ENCODE peak calls at places on chromosomes 4 and X, in six cellular contexts. C is upper lobe of left lung, Q is HCT116, N is fibroblast of mammary gland, B is transverse colon, R is AG04450. L is an unnamed sample.

GRCh38 chrX:118497180-118497814 is 1.7 kb downstream of the DOCK11 start:
- DNase-seq in C (no peak), Q (no peak), N (no peak), B (no peak), R (no peak), L (no peak)

GRCh38 chr4:41106694-41107419 is 107.5 kb downstream of the APBB2 start:
- DNase-seq in C (no peak), Q (no peak), N (no peak), B (no peak), R (no peak), L (no peak)

GRCh38 chrX:2751291-2751690 is 549 bp upstream of the XG start:
- DNase-seq in C (no peak), Q (no peak), N (peak; percentile 49), B (no peak), R (no peak), L (no peak)

GRCh38 chr4:158020175-158020574 is 152.7 kb downstream of the GASK1B start:
- DNase-seq in C (no peak), Q (peak; percentile 18), N (peak; percentile 95), B (peak; percentile 18), R (peak; percentile 86), L (no peak)

GRCh38 chrX:17585006-17585405 is 152.3 kb upstream of the SCML1 start:
- DNase-seq in C (no peak), Q (no peak), N (no peak), B (no peak), R (no peak), L (no peak)

GRCh38 chr4:177222776-177223175 is 86.9 kb upstream of the NEIL3 start:
- DNase-seq in C (no peak), Q (no peak), N (no peak), B (no peak), R (no peak), L (no peak)

GRCh38 chr4:67750691-67751090 is 3.5 kb downstream of the GNRHR start:
- DNase-seq in C (no peak), Q (no peak), N (no peak), B (no peak), R (no peak), L (no peak)

GRCh38 chr4:47690611-47691010 is 147.3 kb downstream of the CORIN start:
- DNase-seq in C (no peak), Q (no peak), N (no peak), B (no peak), R (no peak), L (no peak)

GRCh38 chrX:118199997-118200396 is 83.4 kb upstream of the KLHL13 start:
- DNase-seq in C (no peak), Q (no peak), N (no peak), B (no peak), R (no peak), L (no peak)

GRCh38 chrX:111071542-111072277 is 24.3 kb upstream of the PAK3 start:
- DNase-seq in C (no peak), Q (no peak), N (no peak), B (no peak), R (no peak), L (no peak)

GRCh38 chr4:47215759-47216158 is 184.4 kb downstream of the GABRB1 start:
- DNase-seq in C (no peak), Q (no peak), N (peak; percentile 11), B (no peak), R (no peak), L (no peak)

GRCh38 chrX:136204571-136204970 is 46.6 kb downstream of the MAP7D3 start:
- DNase-seq in C (no peak), Q (no peak), N (peak; percentile 86), B (peak; percentile 62), R (no peak), L (no peak)

GRCh38 chrX:119757646-119757978 is 776 bp upstream of the SOWAHD start:
- DNase-seq in C (no peak), Q (no peak), N (no peak), B (no peak), R (no peak), L (no peak)

GRCh38 chr4:126738527-126738923 is 894.2 kb upstream of the INTU start:
- DNase-seq in C (no peak), Q (no peak), N (no peak), B (no peak), R (no peak), L (no peak)

GRCh38 chrX:42565739-42566138 is 212.2 kb downstream of the PPP1R2C start:
- DNase-seq in C (no peak), Q (no peak), N (no peak), B (no peak), R (no peak), L (no peak)

GRCh38 chrX:65697915-65698796 is 30.7 kb downstream of the MSN start:
- DNase-seq in C (no peak), Q (no peak), N (no peak), B (peak; percentile 66), R (no peak), L (peak; percentile 28)

GRCh38 chrX:34381241-34381640 is 249.1 kb upstream of the FAM47A start:
- DNase-seq in C (no peak), Q (no peak), N (peak; percentile 31), B (no peak), R (no peak), L (no peak)

GRCh38 chr4:54526560-54526959 is 131.2 kb upstream of the KIT start:
- DNase-seq in C (no peak), Q (no peak), N (no peak), B (no peak), R (no peak), L (no peak)

GRCh38 chrX:74523870-74524735 is 90.3 kb downstream of the RLIM start:
- DNase-seq in C (no peak), Q (peak; percentile 13), N (peak; percentile 30), B (no peak), R (no peak), L (no peak)

GRCh38 chr4:187612211-187612780 is 383.3 kb upstream of the ZFP42 start:
- DNase-seq in C (no peak), Q (no peak), N (peak; percentile 49), B (no peak), R (no peak), L (no peak)

GRCh38 chr4:35300996-35301774 is 943.1 kb downstream of the ARAP2 start:
- DNase-seq in C (no peak), Q (no peak), N (no peak), B (no peak), R (no peak), L (no peak)

GRCh38 chr4:45294464-45294863 is 568.1 kb upstream of the GNPDA2 start:
- DNase-seq in C (no peak), Q (no peak), N (no peak), B (no peak), R (no peak), L (no peak)

GRCh38 chrX:151393514-151393913 is 3.5 kb upstream of the VMA21 start:
- DNase-seq in C (no peak), Q (no peak), N (no peak), B (no peak), R (no peak), L (no peak)

GRCh38 chr4:5474756-5475155 is 233.6 kb downstream of the EVC2 start:
- DNase-seq in C (no peak), Q (no peak), N (no peak), B (no peak), R (peak; percentile 11), L (no peak)

GRCh38 chr4:151227731-151228130 is 49.2 kb upstream of the PRSS48 start:
- DNase-seq in C (no peak), Q (no peak), N (peak; percentile 93), B (peak; percentile 18), R (peak; percentile 18), L (no peak)

GRCh38 chrX:18985186-18985435 is 1.2 kb upstream of the PHKA2 start:
- DNase-seq in C (no peak), Q (no peak), N (no peak), B (no peak), R (no peak), L (no peak)

GRCh38 chr4:111775908-111776307 is 369.3 kb upstream of the FAM241A start:
- DNase-seq in C (no peak), Q (no peak), N (peak; percentile 35), B (no peak), R (no peak), L (no peak)

GRCh38 chr4:111780965-111781364 is 364.3 kb upstream of the FAM241A start:
- DNase-seq in C (no peak), Q (no peak), N (no peak), B (no peak), R (no peak), L (no peak)

GRCh38 chr4:111776546-111776945 is 368.7 kb upstream of the FAM241A start:
- DNase-seq in C (no peak), Q (no peak), N (peak; percentile 35), B (no peak), R (no peak), L (no peak)

GRCh38 chr4:111781611-111782010 is 363.6 kb upstream of the FAM241A start:
- DNase-seq in C (no peak), Q (peak; percentile 64), N (no peak), B (no peak), R (no peak), L (no peak)

DNA sequence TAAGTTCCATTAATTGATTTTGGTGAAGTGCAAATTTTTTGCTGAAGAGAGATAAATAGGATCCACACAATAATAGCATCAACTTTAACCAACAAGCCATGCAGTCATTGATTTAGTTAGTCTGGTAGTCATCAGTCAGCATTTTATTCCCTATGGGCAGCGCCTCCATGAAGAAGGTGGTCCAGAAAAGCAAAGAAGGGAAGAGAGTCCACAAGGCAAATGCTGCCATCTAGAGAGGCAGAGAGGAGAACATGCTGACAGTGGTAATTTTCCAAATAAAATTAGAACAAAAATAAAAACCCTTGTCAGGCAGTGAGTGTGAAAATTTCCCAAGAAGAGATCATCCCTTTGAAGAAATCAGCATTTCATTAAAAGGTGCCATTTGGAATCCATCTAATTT is 366.7 kb upstream of the FAM241A start:
- DNase-seq in C (no peak), Q (peak; percentile 15), N (peak; percentile 44), B (no peak), R (no peak), L (no peak)
- TF ChIP-seq CTCF in C (no peak), Q (peak; percentile 65), N (peak; percentile 31), B (peak; percentile 10), R (no peak), L (no peak)

GRCh38 chrX:11427082-11428033 is 134.1 kb downstream of the AMELX start:
- DNase-seq in C (peak; percentile 88), Q (no peak), N (peak; percentile 32), B (peak; percentile 50), R (no peak), L (peak; percentile 22)
- TF ChIP-seq CTCF in C (peak; percentile 23), Q (no peak), N (peak; percentile 23), B (peak; percentile 30), R (peak; percentile 45), L (no peak)

DNA sequence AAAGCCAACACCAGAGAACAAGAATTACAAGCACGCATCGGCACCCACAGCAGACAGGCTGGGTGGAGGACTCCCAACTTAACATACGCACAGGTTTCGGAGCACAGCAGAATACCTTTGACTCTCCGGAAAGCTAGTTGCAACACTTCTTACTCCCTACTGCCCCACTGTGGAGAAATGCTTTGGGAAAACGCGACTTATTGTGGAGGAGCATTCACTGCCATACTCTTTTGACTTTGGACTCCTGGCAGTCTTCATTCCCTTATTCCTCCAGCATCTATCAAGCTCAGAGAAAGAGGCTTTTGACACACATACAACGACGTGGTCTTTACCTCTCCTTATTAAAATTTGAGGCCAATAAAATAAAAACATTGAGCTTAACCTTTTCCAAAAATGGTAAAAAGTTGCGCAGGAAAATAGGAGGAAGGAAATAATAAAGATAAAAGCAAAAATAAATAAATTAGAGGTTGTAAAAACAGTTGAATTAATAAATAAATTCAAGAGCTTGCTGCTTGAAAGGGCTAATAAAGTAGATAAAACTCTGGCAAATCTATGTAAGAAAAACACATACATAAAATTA is 41.4 kb upstream of the GPC3 start:
- DNase-seq in C (no peak), Q (peak; percentile 10), N (peak; percentile 49), B (peak; percentile 34), R (no peak), L (no peak)
- TF ChIP-seq CTCF in C (no peak), Q (peak; percentile 13), N (peak; percentile 65), B (no peak), R (peak; percentile 41), L (no peak)

GRCh38 chr4:115852767-115853091 is 739.3 kb upstream of the NDST4 start:
- DNase-seq in C (no peak), Q (no peak), N (no peak), B (no peak), R (no peak), L (no peak)
- TF ChIP-seq CTCF in C (no peak), Q (no peak), N (no peak), B (no peak), R (no peak), L (no peak)

L was measured in activated B cell treated with CpG ODN at 0.5 μM for 24 hours.